ENCODE peak calls at places on chromosomes 11 and 22, in nine cellular contexts. F is activated naive CD8-positive, alpha-beta T cell treated with anti-CD3 and anti-CD28 coated beads, Interleukin-2, amount 10 ng/mL, durations not matched to agents 7 days and 5 days; M is COR-L47; B is activated gamma-delta T cell treated with Interleukin-2 at 50 U/mL for 16 hours; E is endodermal cell; D is Calu3; L is DMS153; Q is endothelial cell; Z is SJSA1. K is an unnamed sample.

GRCh38 chr11:13269775-13270174 is 7.8 kb upstream of the BMAL1 start:
- DNase-seq in F (no peak), M (no peak), B (no peak), E (no peak), D (no peak), L (no peak), Q (no peak), Z (peak), K (no peak)

GRCh38 chr11:57116654-57117053 is 65.1 kb upstream of the LRRC55 start:
- DNase-seq in F (peak), M (no peak), B (no peak), E (peak), D (peak), L (no peak), Q (peak), Z (no peak), K (peak)

GRCh38 chr11:74319139-74319538 is 7.7 kb upstream of the P4HA3 start:
- DNase-seq in F (no peak), M (no peak), B (no peak), E (no peak), D (no peak), L (no peak), Q (no peak), Z (peak), K (no peak)

GRCh38 chr11:110355011-110355744 is 58.8 kb upstream of the RDX start:
- DNase-seq in F (no peak), M (no peak), B (no peak), E (peak), D (no peak), L (no peak), Q (no peak), Z (no peak), K (peak)

GRCh38 chr11:58394195-58394594 is 12.5 kb downstream of the OR5B3 start:
- DNase-seq in F (no peak), M (no peak), B (no peak), E (no peak), D (peak), L (no peak), Q (no peak), Z (peak), K (no peak)

GRCh38 chr11:120363436-120363835 is 27.2 kb downstream of the ARHGEF12 start:
- DNase-seq in F (no peak), M (no peak), B (no peak), E (no peak), D (no peak), L (no peak), Q (no peak), Z (no peak), K (no peak)

GRCh38 chr11:59186130-59186594 is 14.2 kb downstream of the DTX4 start:
- DNase-seq in F (peak), M (no peak), B (peak), E (peak), D (peak), L (no peak), Q (peak), Z (no peak), K (peak)

GRCh38 chr11:3802016-3802790 is 4.8 kb upstream of the NUP98 start:
- DNase-seq in F (no peak), M (no peak), B (no peak), E (no peak), D (no peak), L (no peak), Q (no peak), Z (no peak), K (no peak)

GRCh38 chr11:119158467-119158866 is 9.6 kb downstream of the ABCG4 start:
- DNase-seq in F (no peak), M (no peak), B (no peak), E (no peak), D (no peak), L (no peak), Q (no peak), Z (no peak), K (no peak)

GRCh38 chr22:35627267-35628041 is 10.3 kb upstream of the MB start:
- DNase-seq in F (peak), M (peak), B (peak), E (peak), D (peak), L (peak), Q (peak), Z (peak), K (peak)

GRCh38 chr11:102438311-102439062 is 14.1 kb downstream of the TMEM123 start:
- DNase-seq in F (peak), M (no peak), B (peak), E (no peak), D (no peak), L (no peak), Q (no peak), Z (peak), K (no peak)

GRCh38 chr22:20118572-20119020 is 1.6 kb upstream of the TRMT2A start:
- DNase-seq in F (no peak), M (peak), B (no peak), E (no peak), D (no peak), L (no peak), Q (no peak), Z (no peak), K (no peak)

GRCh38 chr22:36017661-36018091 is 10.9 kb downstream of the RBFOX2 start:
- DNase-seq in F (no peak), M (peak), B (no peak), E (no peak), D (no peak), L (peak), Q (no peak), Z (no peak), K (no peak)

GRCh38 chr11:45089251-45089650 is 57.2 kb upstream of the PRDM11 start:
- DNase-seq in F (no peak), M (no peak), B (no peak), E (no peak), D (no peak), L (no peak), Q (no peak), Z (peak), K (peak)

GRCh38 chr11:118757881-118758399 is 33.0 kb downstream of the DDX6 start:
- DNase-seq in F (no peak), M (no peak), B (no peak), E (no peak), D (no peak), L (no peak), Q (no peak), Z (no peak), K (no peak)

GRCh38 chr11:14144905-14145304 is 182.4 kb downstream of the SPON1 start:
- DNase-seq in F (no peak), M (peak), B (no peak), E (no peak), D (no peak), L (no peak), Q (no peak), Z (no peak), K (no peak)

GRCh38 chr11:64856382-64857227 is 12.2 kb upstream of the CDC42BPG start:
- DNase-seq in F (peak), M (no peak), B (no peak), E (no peak), D (peak), L (no peak), Q (no peak), Z (peak), K (no peak)

GRCh38 chr11:95680169-95680929 is 109.2 kb downstream of the FAM76B start:
- DNase-seq in F (no peak), M (no peak), B (no peak), E (no peak), D (no peak), L (no peak), Q (no peak), Z (no peak), K (no peak)

GRCh38 chr11:73729594-73730206 is 31.2 kb downstream of the RAB6A start:
- DNase-seq in F (no peak), M (peak), B (no peak), E (peak), D (peak), L (no peak), Q (peak), Z (no peak), K (no peak)

GRCh38 chr11:9075441-9076000 is 15.9 kb downstream of the SCUBE2 start:
- DNase-seq in F (no peak), M (peak), B (no peak), E (no peak), D (no peak), L (no peak), Q (no peak), Z (no peak), K (no peak)

GRCh38 chr11:11510939-11511338 is 110.9 kb downstream of the GALNT18 start:
- DNase-seq in F (no peak), M (peak), B (no peak), E (no peak), D (no peak), L (peak), Q (no peak), Z (no peak), K (no peak)

GRCh38 chr11:122375687-122376399 is 259.8 kb upstream of the BLID start:
- DNase-seq in F (no peak), M (no peak), B (no peak), E (no peak), D (no peak), L (no peak), Q (no peak), Z (no peak), K (no peak)